ENCODE peak calls at places on chromosomes 5 and 9, in seven cellular contexts. N is tibial artery, L is neural progenitor cell, A is adipocyte, C is sigmoid colon, O is fibroblast of villous mesenchyme, J is SK-N-SH. H is an unnamed sample.

GRCh38 chr5:32909207-32909606 is 198.1 kb downstream of the NPR3 start:
- DNase-seq in N (no peak), L (no peak), A (peak), C (no peak), O (peak), J (no peak), H (peak)

GRCh38 chr9:2729003-2729402 is 11.7 kb downstream of the KCNV2 start:
- DNase-seq in N (no peak), L (no peak), A (peak), C (no peak), O (no peak), J (no peak), H (peak)

GRCh38 chr5:6485441-6485840 is 36.8 kb downstream of the UBE2QL1 start:
- DNase-seq in N (no peak), L (no peak), A (no peak), C (no peak), O (no peak), J (no peak), H (no peak)

GRCh38 chr5:144191998-144192397 is 21.3 kb downstream of the KCTD16 start:
- DNase-seq in N (no peak), L (peak), A (peak), C (no peak), O (peak), J (no peak), H (peak)

GRCh38 chr5:98827161-98827560 is 53.7 kb downstream of the RGMB start:
- DNase-seq in N (no peak), L (peak), A (peak), C (no peak), O (peak), J (peak), H (peak)

GRCh38 chr9:112129246-112129645 is 45.9 kb downstream of the SUSD1 start:
- DNase-seq in N (no peak), L (no peak), A (no peak), C (no peak), O (no peak), J (no peak), H (no peak)

GRCh38 chr9:25602366-25603044 is 75.7 kb downstream of the TUSC1 start:
- DNase-seq in N (no peak), L (no peak), A (no peak), C (no peak), O (no peak), J (no peak), H (no peak)

GRCh38 chr9:129549684-129550083 is 71.2 kb downstream of the C9orf50 start:
- DNase-seq in N (peak), L (peak), A (no peak), C (peak), O (peak), J (peak), H (peak)

GRCh38 chr9:88197016-88197415 is 58.7 kb upstream of the SPATA31C2 start:
- DNase-seq in N (no peak), L (no peak), A (peak), C (no peak), O (peak), J (no peak), H (peak)

GRCh38 chr9:110977259-110977709 is 61.0 kb downstream of the LPAR1 start:
- DNase-seq in N (no peak), L (no peak), A (peak), C (no peak), O (peak), J (no peak), H (peak)

GRCh38 chr9:121684381-121685145 is 33.1 kb downstream of the DAB2IP start:
- DNase-seq in N (no peak), L (peak), A (peak), C (peak), O (peak), J (peak), H (peak)

GRCh38 chr5:149207821-149208220 is 63.8 kb upstream of the AFAP1L1 start:
- DNase-seq in N (no peak), L (no peak), A (no peak), C (no peak), O (no peak), J (no peak), H (no peak)

GRCh38 chr5:180601591-180602480 is 10.5 kb upstream of the SCGB3A1 start:
- DNase-seq in N (peak), L (no peak), A (no peak), C (peak), O (no peak), J (peak), H (no peak)

GRCh38 chr9:99980578-99980977 is 74.1 kb downstream of the STX17 start:
- DNase-seq in N (no peak), L (no peak), A (no peak), C (no peak), O (no peak), J (no peak), H (no peak)

GRCh38 chr5:151200913-151201445 is 22.9 kb downstream of the CCDC69 start:
- DNase-seq in N (no peak), L (peak), A (no peak), C (no peak), O (no peak), J (no peak), H (no peak)

GRCh38 chr5:90015584-90016018 is 394.0 kb downstream of the CETN3 start:
- DNase-seq in N (no peak), L (no peak), A (peak), C (no peak), O (peak), J (peak), H (peak)

GRCh38 chr5:112975721-112976431 is 722 bp upstream of the DCP2 start:
- DNase-seq in N (no peak), L (no peak), A (no peak), C (no peak), O (no peak), J (no peak), H (no peak)

GRCh38 chr5:137733922-137734695 is 1.8 kb downstream of the KLHL3 start:
- DNase-seq in N (no peak), L (no peak), A (no peak), C (no peak), O (peak), J (no peak), H (peak)

GRCh38 chr5:43044181-43044914 is 4.2 kb upstream of the ANXA2R start:
- DNase-seq in N (no peak), L (peak), A (peak), C (no peak), O (peak), J (no peak), H (peak)

GRCh38 chr5:40172721-40173120 is 507.0 kb upstream of the PTGER4 start:
- DNase-seq in N (no peak), L (no peak), A (no peak), C (no peak), O (peak), J (no peak), H (peak)

GRCh38 chr5:101782352-101783087 is 513.6 kb downstream of the SLCO4C1 start:
- DNase-seq in N (no peak), L (peak), A (no peak), C (no peak), O (no peak), J (no peak), H (no peak)

GRCh38 chr9:5510360-5510931 is at the start of gene PDCD1LG2:
- DNase-seq in N (no peak), L (no peak), A (peak), C (no peak), O (peak), J (peak), H (peak)

GRCh38 chr9:112605518-112605917 is 112.4 kb downstream of the INIP start:
- DNase-seq in N (no peak), L (no peak), A (no peak), C (no peak), O (no peak), J (no peak), H (no peak)

GRCh38 chr5:14665949-14666741 is 1.6 kb downstream of the OTULIN start:
- DNase-seq in N (no peak), L (peak), A (peak), C (no peak), O (peak), J (peak), H (peak)

GRCh38 chr5:149775785-149776184 is 45.7 kb downstream of the PPARGC1B start:
- DNase-seq in N (no peak), L (peak), A (no peak), C (no peak), O (peak), J (no peak), H (peak)

GRCh38 chr5:120463991-120464626 is at the start of gene PRR16:
- DNase-seq in N (peak), L (peak), A (peak), C (peak), O (peak), J (peak), H (peak)

GRCh38 chr9:4116708-4117460 is 183.0 kb downstream of the GLIS3 start:
- DNase-seq in N (no peak), L (no peak), A (peak), C (no peak), O (peak), J (no peak), H (peak)

GRCh38 chr9:72614057-72614456 is 92.6 kb downstream of the TMC1 start:
- DNase-seq in N (no peak), L (no peak), A (no peak), C (no peak), O (no peak), J (no peak), H (no peak)

GRCh38 chr9:81671880-81672280 is 17.5 kb downstream of the TLE1 start:
- DNase-seq in N (peak), L (no peak), A (peak), C (peak), O (no peak), J (no peak), H (peak)

GRCh38 chr5:96875805-96876291 is 452 bp upstream of the ERAP2 start:
- DNase-seq in N (no peak), L (no peak), A (no peak), C (no peak), O (no peak), J (no peak), H (no peak)

GRCh38 chr5:172746725-172747124 is 24.3 kb downstream of the DUSP1 start:
- DNase-seq in N (no peak), L (no peak), A (no peak), C (peak), O (no peak), J (no peak), H (no peak)

GRCh38 chr5:180287404-180287803 is 4.5 kb downstream of the MAPK9 start:
- DNase-seq in N (no peak), L (no peak), A (no peak), C (no peak), O (no peak), J (no peak), H (no peak)

GRCh38 chr5:6465831-6466790 is 17.5 kb downstream of the UBE2QL1 start:
- DNase-seq in N (peak), L (no peak), A (no peak), C (peak), O (no peak), J (no peak), H (no peak)

GRCh38 chr9:124486778-124487490 is 20.3 kb downstream of the NR5A1 start:
- DNase-seq in N (no peak), L (peak), A (no peak), C (no peak), O (no peak), J (no peak), H (no peak)

GRCh38 chr9:101671567-101671966 is 66.9 kb downstream of the GRIN3A start:
- DNase-seq in N (no peak), L (no peak), A (no peak), C (no peak), O (no peak), J (no peak), H (no peak)

GRCh38 chr5:95984287-95984938 is 22.8 kb upstream of the ELL2 start:
- DNase-seq in N (no peak), L (no peak), A (peak), C (no peak), O (peak), J (no peak), H (peak)

GRCh38 chr5:17219006-17219422 is 1.6 kb downstream of the BASP1 start:
- DNase-seq in N (no peak), L (peak), A (peak), C (no peak), O (peak), J (peak), H (no peak)

GRCh38 chr5:17219431-17219830 is 2.0 kb downstream of the BASP1 start:
- DNase-seq in N (no peak), L (peak), A (peak), C (no peak), O (no peak), J (no peak), H (no peak)

GRCh38 chr5:17216974-17217325 is 481 bp upstream of the BASP1 start:
- DNase-seq in N (peak), L (peak), A (peak), C (no peak), O (peak), J (no peak), H (peak)

GRCh38 chr5:17217421-17218352 is at the start of gene BASP1:
- DNase-seq in N (peak), L (peak), A (peak), C (peak), O (peak), J (peak), H (peak)

DNA sequence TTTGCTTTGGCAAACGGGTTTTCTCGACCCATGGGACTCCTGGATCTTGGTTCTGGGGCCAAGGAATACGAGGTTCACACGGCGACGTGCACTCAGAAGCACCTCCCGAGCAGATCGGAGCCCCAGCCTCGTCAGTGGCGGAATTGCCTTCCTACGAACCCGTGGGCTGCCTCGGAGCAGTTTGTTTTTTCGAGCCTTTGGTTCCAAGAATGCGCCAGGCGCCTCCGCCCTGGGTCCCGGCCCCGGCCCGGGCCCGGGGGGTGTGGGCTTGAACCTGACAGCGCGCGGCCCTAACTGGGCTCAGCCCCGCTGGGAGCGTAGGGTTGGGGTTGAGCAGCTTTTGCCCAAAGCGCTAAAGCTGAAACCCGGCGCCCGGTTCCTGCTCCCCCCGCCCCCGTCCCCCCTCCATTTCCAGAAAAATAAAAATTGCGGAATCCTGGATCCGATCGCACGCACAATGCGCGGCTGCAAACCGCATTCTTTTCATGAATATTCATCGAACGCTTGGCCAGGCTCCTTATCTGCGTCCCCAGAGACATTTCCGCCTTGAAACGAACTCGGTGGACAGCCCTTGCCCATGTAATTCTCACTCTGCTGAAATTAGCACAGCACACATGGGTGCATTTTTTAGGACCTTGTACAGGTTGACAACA is 1.0 kb downstream of the BASP1 start:
- DNase-seq in N (peak), L (peak), A (peak), C (no peak), O (peak), J (peak), H (peak)
- H3K4me3 ChIP-seq in N (peak), L (peak), A (peak), C (peak), O (peak), J (peak), H (peak)

GRCh38 chr5:154479944-154480750 is 2.1 kb upstream of the HAND1 start:
- DNase-seq in N (no peak), L (peak), A (no peak), C (no peak), O (no peak), J (no peak), H (no peak)

GRCh38 chr5:154478224-154478565 is at the start of gene HAND1:
- DNase-seq in N (peak), L (peak), A (no peak), C (peak), O (no peak), J (peak), H (no peak)

GRCh38 chr5:154480847-154481246 is 2.8 kb upstream of the HAND1 start:
- DNase-seq in N (no peak), L (no peak), A (no peak), C (no peak), O (no peak), J (no peak), H (no peak)

GRCh38 chr5:154478752-154479159 is 729 bp upstream of the HAND1 start:
- DNase-seq in N (no peak), L (peak), A (no peak), C (peak), O (no peak), J (peak), H (no peak)

GRCh38 chr5:154479160-154479943 is 1.3 kb upstream of the HAND1 start:
- DNase-seq in N (no peak), L (peak), A (no peak), C (no peak), O (no peak), J (no peak), H (no peak)
- H3K4me3 ChIP-seq in N (no peak), L (no peak), A (no peak), C (peak), O (no peak), J (no peak), H (no peak)

GRCh38 chr9:115115117-115115880 is 2.7 kb downstream of the TNC start:
- DNase-seq in N (no peak), L (no peak), A (peak), C (no peak), O (no peak), J (no peak), H (no peak)
- H3K4me3 ChIP-seq in N (peak), L (no peak), A (peak), C (peak), O (no peak), J (peak), H (no peak)

GRCh38 chr5:142327111-142327842 is 2.5 kb upstream of the SPRY4 start:
- DNase-seq in N (no peak), L (peak), A (peak), C (peak), O (peak), J (no peak), H (peak)

GRCh38 chr5:142324871-142325676 is at the start of gene SPRY4:
- DNase-seq in N (peak), L (peak), A (peak), C (peak), O (peak), J (peak), H (peak)

GRCh38 chr5:142325677-142326479 is 1.1 kb upstream of the SPRY4 start:
- DNase-seq in N (no peak), L (peak), A (peak), C (peak), O (peak), J (peak), H (peak)

GRCh38 chr5:142324377-142324870 is 397 bp downstream of the SPRY4 start:
- DNase-seq in N (peak), L (no peak), A (peak), C (peak), O (no peak), J (peak), H (no peak)

GRCh38 chr5:142326480-142326938 is 1.7 kb upstream of the SPRY4 start:
- DNase-seq in N (no peak), L (no peak), A (no peak), C (no peak), O (no peak), J (no peak), H (peak)
- H3K4me3 ChIP-seq in N (no peak), L (peak), A (peak), C (peak), O (no peak), J (peak), H (peak)

H was measured in choroid plexus epithelial cell.